ENCODE peak calls at places on chromosomes 1 and 21, in eight cellular contexts. H is COLO829; B is CD4-positive, CD25-positive, alpha-beta regulatory T cell; I is A673; X is endothelial cell; J is stimulated activated CD8-positive, alpha-beta memory T cell treated with anti-CD3 and anti-CD28 coated beads, Interleukin-15, amount 100 ng/mL, for 24 hours; P is dorsolateral prefrontal cortex; V is activated T-helper 1 cell treated with anti-CD3 and anti-CD28 coated beads, Interleukin-2, amount 50 U/mL, for 16 hours. T is an unnamed sample.

GRCh38 chr1:187408217-187409004 is 579.7 kb downstream of the PLA2G4A start:
- DNase-seq in J (no peak), I (peak), B (no peak), X (no peak), V (no peak), P (no peak), H (no peak), T (no peak)

GRCh38 chr21:31893841-31894240 is 21.0 kb downstream of the HUNK start:
- DNase-seq in P (no peak), J (no peak), B (no peak), H (no peak), I (no peak), X (no peak), V (no peak), T (peak)

GRCh38 chr1:156500847-156501686 is 492 bp upstream of the MEF2D start:
- DNase-seq in I (peak), P (peak), X (peak), H (peak), J (peak), V (peak), B (peak), T (peak)

GRCh38 chr1:193115629-193116227 is 6.1 kb upstream of the CDC73 start:
- DNase-seq in H (peak), V (no peak), J (no peak), B (no peak), P (no peak), X (no peak), I (no peak), T (peak)

GRCh38 chr1:233240367-233240766 is 55.2 kb downstream of the PCNX2 start:
- DNase-seq in P (no peak), H (no peak), B (no peak), I (peak), X (no peak), J (no peak), V (no peak), T (no peak)

GRCh38 chr1:185440877-185441276 is 123.8 kb upstream of the IVNS1ABP start:
- DNase-seq in B (no peak), H (peak), I (no peak), V (no peak), J (no peak), P (no peak), X (no peak), T (peak)

GRCh38 chr1:92817986-92818764 is 13.7 kb upstream of the RPL5 start:
- DNase-seq in B (no peak), H (no peak), V (no peak), P (no peak), X (peak), J (no peak), I (peak), T (peak)

GRCh38 chr1:41613646-41614592 is 129.4 kb upstream of the EDN2 start:
- DNase-seq in X (no peak), P (no peak), H (no peak), I (peak), V (no peak), B (no peak), J (no peak), T (no peak)

GRCh38 chr1:41456847-41457540 is 27.5 kb downstream of the EDN2 start:
- DNase-seq in J (no peak), H (no peak), X (no peak), V (no peak), P (no peak), B (no peak), I (no peak), T (no peak)

GRCh38 chr1:198212675-198213074 is 55.9 kb downstream of the NEK7 start:
- DNase-seq in P (no peak), H (no peak), X (no peak), I (no peak), B (no peak), V (no peak), J (no peak), T (no peak)